ENCODE peak calls at places on chromosome 18, in four cellular contexts. I, S, W and A are unnamed samples.

GRCh38 chr18:3869848-3870247 is 419.9 kb downstream of the TGIF1 start:
- DNase-seq in W (no peak), S (peak; percentile 83), I (no peak), A (peak; percentile 24)

GRCh38 chr18:58135806-58136331 is 91.8 kb downstream of the NEDD4L start:
- DNase-seq in I (peak; percentile 58), S (peak; percentile 79), W (peak; percentile 79), A (peak; percentile 82)

GRCh38 chr18:6576706-6577375 is 152.7 kb upstream of the ARHGAP28 start:
- DNase-seq in S (no peak), I (no peak), W (no peak), A (no peak)

GRCh38 chr18:48002933-48003365 is 72.5 kb upstream of the SMAD2 start:
- DNase-seq in W (no peak), I (no peak), S (peak; percentile 34), A (no peak)

GRCh38 chr18:50662177-50662576 is 102.3 kb downstream of the MAPK4 start:
- DNase-seq in W (peak; percentile 37), I (no peak), S (no peak), A (peak; percentile 51)

GRCh38 chr18:12403601-12404506 is 3.9 kb upstream of the PRELID3A start:
- DNase-seq in W (no peak), S (peak; percentile 87), I (no peak), A (peak; percentile 44)

GRCh38 chr18:23593720-23594119 is 7.4 kb upstream of the NPC1 start:
- DNase-seq in I (no peak), S (peak; percentile 78), W (no peak), A (no peak)

GRCh38 chr18:76274470-76275289 is 220.4 kb downstream of the ZNF516 start:
- DNase-seq in S (no peak), W (no peak), I (no peak), A (peak; percentile 51)

GRCh38 chr18:77263471-77263774 is 13.8 kb downstream of the GALR1 start:
- DNase-seq in W (no peak), I (no peak), S (no peak), A (no peak)

GRCh38 chr18:67651438-67651837 is 134.9 kb upstream of the DSEL start:
- DNase-seq in S (peak; percentile 43), I (no peak), W (no peak), A (no peak)

GRCh38 chr18:48834421-48835011 is 116.2 kb downstream of the SMAD7 start:
- DNase-seq in W (peak; percentile 71), S (peak; percentile 89), I (peak; percentile 84), A (no peak)

GRCh38 chr18:56085561-56085960 is 497.6 kb upstream of the TCF4 start:
- DNase-seq in I (no peak), S (peak; percentile 96), W (no peak), A (no peak)

GRCh38 chr18:12657048-12657848 is 659 bp downstream of the SPIRE1 start:
- DNase-seq in W (peak; percentile 46), I (peak; percentile 35), S (peak; percentile 59), A (peak; percentile 61)

GRCh38 chr18:32056613-32057358 is 34.9 kb upstream of the RNF138 start:
- DNase-seq in S (no peak), I (no peak), W (no peak), A (peak; percentile 29)

GRCh38 chr18:49411928-49412327 is 48.5 kb downstream of the DYM start:
- DNase-seq in S (no peak), W (no peak), I (no peak), A (no peak)

GRCh38 chr18:51726614-51727013 is 529.1 kb upstream of the MEX3C start:
- DNase-seq in S (no peak), W (peak; percentile 21), I (no peak), A (peak; percentile 86)

GRCh38 chr18:40452599-40452998 is 1502.4 kb upstream of the PIK3C3 start:
- DNase-seq in W (no peak), I (no peak), S (no peak), A (no peak)

GRCh38 chr18:55435592-55435991 is 152.4 kb downstream of the TCF4 start:
- DNase-seq in W (no peak), I (no peak), S (no peak), A (no peak)

GRCh38 chr18:44885507-44885906 is 204.8 kb downstream of the SETBP1 start:
- DNase-seq in S (no peak), W (no peak), I (no peak), A (no peak)

GRCh38 chr18:39835303-39836030 is 2119.6 kb upstream of the PIK3C3 start:
- DNase-seq in W (no peak), S (no peak), I (no peak), A (no peak)

GRCh38 chr18:3323900-3324299 is 62.0 kb downstream of the MYL12B start:
- DNase-seq in I (no peak), W (peak; percentile 31), S (peak; percentile 53), A (peak; percentile 55)

GRCh38 chr18:32289480-32290075 is 99.7 kb downstream of the MEP1B start:
- DNase-seq in S (peak; percentile 84), W (peak; percentile 41), I (peak; percentile 12), A (peak; percentile 80)

GRCh38 chr18:44818148-44818547 is 137.5 kb downstream of the SETBP1 start:
- DNase-seq in I (no peak), S (no peak), W (no peak), A (no peak)

GRCh38 chr18:42255908-42256765 is 301.1 kb downstream of the PIK3C3 start:
- DNase-seq in I (no peak), W (no peak), S (no peak), A (no peak)

GRCh38 chr18:51498085-51498855 is 300.8 kb upstream of the MEX3C start:
- DNase-seq in S (no peak), W (no peak), I (no peak), A (no peak)

GRCh38 chr18:23718243-23718720 is 29.0 kb downstream of the LAMA3 start:
- DNase-seq in W (no peak), I (no peak), S (peak; percentile 78), A (no peak)

GRCh38 chr18:39190508-39190907 is 1624.9 kb upstream of the CELF4 start:
- DNase-seq in W (no peak), S (no peak), I (no peak), A (peak; percentile 12)

GRCh38 chr18:23380001-23380550 is 73.0 kb upstream of the RIOK3 start:
- DNase-seq in S (peak; percentile 64), W (no peak), I (no peak), A (no peak)

GRCh38 chr18:616380-616995 is 19.7 kb downstream of the CLUL1 start:
- DNase-seq in I (no peak), W (peak; percentile 35), S (peak; percentile 79), A (peak; percentile 58)